ENCODE peak calls at places on chromosome 22, in seven cellular contexts. One of them, this sample, is unnamed.

GRCh38 chr22:35930933-35931332 is 97.7 kb downstream of the RBFOX2 start:
- DNase-seq in IMR-90: peak
- DNase-seq in ovary: no peak
- DNase-seq in left ventricle myocardium inferior: no peak
- DNase-seq in heart right ventricle: no peak
- DNase-seq in psoas muscle: no peak
- DNase-seq in coronary artery: no peak
- DNase-seq in this sample: no peak

GRCh38 chr22:36162127-36163034 is 1.8 kb upstream of the APOL3 start:
- DNase-seq in psoas muscle: no peak
- DNase-seq in coronary artery: no peak
- DNase-seq in ovary: no peak
- DNase-seq in IMR-90: no peak
- DNase-seq in heart right ventricle: no peak
- DNase-seq in left ventricle myocardium inferior: no peak
- DNase-seq in this sample: no peak

GRCh38 chr22:30325724-30326703 is 727 bp downstream of the TBC1D10A start:
- DNase-seq in IMR-90: no peak
- DNase-seq in left ventricle myocardium inferior: no peak
- DNase-seq in heart right ventricle: peak
- DNase-seq in ovary: peak
- DNase-seq in coronary artery: peak
- DNase-seq in psoas muscle: peak
- DNase-seq in this sample: peak

GRCh38 chr22:35377735-35378134 is 3.2 kb upstream of the HMOX1 start:
- DNase-seq in IMR-90: no peak
- DNase-seq in psoas muscle: no peak
- DNase-seq in left ventricle myocardium inferior: no peak
- DNase-seq in ovary: no peak
- DNase-seq in heart right ventricle: no peak
- DNase-seq in coronary artery: no peak
- DNase-seq in this sample: no peak

GRCh38 chr22:40678493-40679248 is 613 bp upstream of the MCHR1 start:
- DNase-seq in heart right ventricle: no peak
- DNase-seq in left ventricle myocardium inferior: no peak
- DNase-seq in ovary: no peak
- DNase-seq in coronary artery: no peak
- DNase-seq in IMR-90: no peak
- DNase-seq in psoas muscle: no peak
- DNase-seq in this sample: no peak

GRCh38 chr22:36737776-36738175 is 34.2 kb upstream of the CACNG2 start:
- DNase-seq in IMR-90: no peak
- DNase-seq in heart right ventricle: peak
- DNase-seq in psoas muscle: peak
- DNase-seq in left ventricle myocardium inferior: peak
- DNase-seq in coronary artery: peak
- DNase-seq in ovary: no peak
- DNase-seq in this sample: peak

GRCh38 chr22:40156001-40156516 is 21.7 kb upstream of the TNRC6B start:
- DNase-seq in IMR-90: peak
- DNase-seq in ovary: no peak
- DNase-seq in coronary artery: no peak
- DNase-seq in heart right ventricle: no peak
- DNase-seq in left ventricle myocardium inferior: no peak
- DNase-seq in psoas muscle: no peak
- DNase-seq in this sample: no peak

GRCh38 chr22:29073618-29074275 is 912 bp downstream of the KREMEN1 start:
- DNase-seq in IMR-90: no peak
- DNase-seq in coronary artery: no peak
- DNase-seq in left ventricle myocardium inferior: peak
- DNase-seq in psoas muscle: peak
- DNase-seq in ovary: peak
- DNase-seq in heart right ventricle: peak
- DNase-seq in this sample: no peak

GRCh38 chr22:19525116-19525660 is 978 bp upstream of the CLDN5 start:
- DNase-seq in heart right ventricle: peak
- DNase-seq in psoas muscle: no peak
- DNase-seq in IMR-90: no peak
- DNase-seq in coronary artery: no peak
- DNase-seq in ovary: no peak
- DNase-seq in left ventricle myocardium inferior: peak
- DNase-seq in this sample: no peak

GRCh38 chr22:37314315-37315046 is 32.2 kb downstream of the CYTH4 start:
- DNase-seq in ovary: no peak
- DNase-seq in coronary artery: no peak
- DNase-seq in IMR-90: no peak
- DNase-seq in psoas muscle: no peak
- DNase-seq in heart right ventricle: no peak
- DNase-seq in left ventricle myocardium inferior: no peak
- DNase-seq in this sample: no peak

GRCh38 chr22:44129614-44129976 is 51.1 kb upstream of the PARVG start:
- DNase-seq in coronary artery: no peak
- DNase-seq in IMR-90: peak
- DNase-seq in ovary: no peak
- DNase-seq in heart right ventricle: no peak
- DNase-seq in psoas muscle: no peak
- DNase-seq in left ventricle myocardium inferior: no peak
- DNase-seq in this sample: no peak

GRCh38 chr22:43404673-43405385 is 7.0 kb upstream of the MPPED1 start:
- DNase-seq in ovary: no peak
- DNase-seq in left ventricle myocardium inferior: no peak
- DNase-seq in coronary artery: no peak
- DNase-seq in heart right ventricle: no peak
- DNase-seq in IMR-90: no peak
- DNase-seq in psoas muscle: peak
- DNase-seq in this sample: no peak

GRCh38 chr22:44734801-44735517 is 17.4 kb upstream of the ARHGAP8 start:
- DNase-seq in coronary artery: no peak
- DNase-seq in psoas muscle: no peak
- DNase-seq in IMR-90: no peak
- DNase-seq in ovary: no peak
- DNase-seq in heart right ventricle: no peak
- DNase-seq in left ventricle myocardium inferior: no peak
- DNase-seq in this sample: no peak

GRCh38 chr22:40855960-40856512 is 403 bp downstream of the ST13 start:
- DNase-seq in psoas muscle: peak
- DNase-seq in left ventricle myocardium inferior: peak
- DNase-seq in IMR-90: peak
- DNase-seq in coronary artery: peak
- DNase-seq in ovary: no peak
- DNase-seq in heart right ventricle: no peak
- DNase-seq in this sample: peak

GRCh38 chr22:37985751-37986281 is 1.5 kb upstream of the SOX10 start:
- DNase-seq in psoas muscle: no peak
- DNase-seq in ovary: no peak
- DNase-seq in IMR-90: no peak
- DNase-seq in heart right ventricle: no peak
- DNase-seq in left ventricle myocardium inferior: no peak
- DNase-seq in coronary artery: no peak
- DNase-seq in this sample: peak

GRCh38 chr22:35205141-35205775 is 52.0 kb upstream of the HMGXB4 start:
- DNase-seq in psoas muscle: no peak
- DNase-seq in IMR-90: no peak
- DNase-seq in left ventricle myocardium inferior: no peak
- DNase-seq in coronary artery: no peak
- DNase-seq in ovary: no peak
- DNase-seq in heart right ventricle: no peak
- DNase-seq in this sample: no peak

DNA sequence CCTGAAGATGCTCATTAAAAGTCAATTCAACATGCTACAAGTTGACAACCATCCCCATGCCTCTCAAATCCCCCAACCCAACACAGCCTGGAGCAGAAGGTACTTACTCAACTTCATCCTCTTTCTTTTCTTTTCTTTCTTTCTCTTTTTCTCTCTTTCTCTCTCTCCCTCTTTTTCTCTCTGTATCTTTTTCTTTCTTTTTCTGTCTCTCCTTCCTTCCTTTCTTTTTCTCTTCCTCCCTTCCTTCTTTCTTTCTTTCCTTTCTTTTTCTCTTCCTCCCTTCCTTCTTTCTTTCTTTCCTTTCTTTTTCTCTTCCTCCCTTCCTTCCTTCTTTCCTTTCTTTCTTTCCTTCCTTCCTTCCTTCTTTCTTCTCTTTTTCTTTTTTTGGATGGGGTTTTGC is 135.7 kb upstream of the SEZ6L start:
- DNase-seq in heart right ventricle: no peak
- DNase-seq in IMR-90: no peak
- DNase-seq in ovary: no peak
- DNase-seq in left ventricle myocardium inferior: no peak
- DNase-seq in psoas muscle: no peak
- DNase-seq in coronary artery: peak
- DNase-seq in this sample: no peak
- TF ChIP-seq CTCF in heart right ventricle: no peak
- TF ChIP-seq CTCF in IMR-90: no peak
- TF ChIP-seq CTCF in ovary: no peak
- TF ChIP-seq CTCF in left ventricle myocardium inferior: no peak
- TF ChIP-seq CTCF in psoas muscle: no peak
- TF ChIP-seq CTCF in coronary artery: no peak
- TF ChIP-seq CTCF in this sample: no peak

DNA sequence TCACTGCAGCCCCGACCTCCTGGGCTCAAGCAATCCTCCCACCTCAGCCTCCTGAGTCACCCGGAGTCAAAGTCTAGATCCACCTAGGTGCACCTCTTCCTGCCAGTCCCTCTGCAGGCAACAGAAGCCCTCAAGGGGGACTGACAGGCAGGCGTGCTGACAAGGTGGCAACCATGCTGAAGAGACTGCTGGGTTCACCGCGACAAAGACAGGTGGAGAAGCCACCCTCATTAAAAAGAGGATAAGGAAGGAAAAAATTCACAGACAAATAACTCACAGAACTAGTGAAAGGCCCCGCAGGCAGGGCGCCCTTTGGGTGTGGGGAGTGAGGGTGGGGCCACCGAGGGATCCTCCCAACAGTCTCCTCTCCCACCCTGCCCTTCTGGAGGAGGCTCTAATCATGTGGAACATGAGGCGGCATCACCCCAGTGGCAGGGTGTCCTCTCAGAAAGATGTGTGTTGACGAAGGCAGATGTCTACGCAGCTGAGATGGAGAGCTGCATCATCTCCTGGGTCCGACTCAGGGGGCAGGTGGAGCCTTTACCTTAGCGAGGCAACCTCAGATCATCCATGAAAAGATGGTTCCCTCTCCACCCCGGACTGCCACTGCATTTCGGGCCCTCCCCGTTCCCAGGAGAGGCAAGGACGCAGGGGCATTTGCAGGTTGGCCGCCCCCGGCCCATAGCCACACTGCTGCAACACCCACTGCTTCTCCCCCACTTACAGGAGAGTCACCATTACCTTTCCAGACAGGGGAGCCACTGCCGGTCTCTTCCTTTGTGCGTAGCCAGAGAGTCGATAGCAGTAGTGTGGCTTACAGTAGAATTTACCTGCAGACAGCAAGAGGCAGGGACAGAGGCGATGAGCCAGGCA is 91.2 kb upstream of the BID start:
- DNase-seq in ovary: no peak
- DNase-seq in coronary artery: no peak
- DNase-seq in psoas muscle: no peak
- DNase-seq in left ventricle myocardium inferior: no peak
- DNase-seq in IMR-90: no peak
- DNase-seq in heart right ventricle: no peak
- DNase-seq in this sample: no peak
- H3K27ac ChIP-seq in ovary: no peak
- H3K27ac ChIP-seq in coronary artery: no peak
- H3K27ac ChIP-seq in psoas muscle: no peak
- H3K27ac ChIP-seq in left ventricle myocardium inferior: peak
- H3K27ac ChIP-seq in IMR-90: no peak
- H3K27ac ChIP-seq in heart right ventricle: peak
- H3K27ac ChIP-seq in this sample: peak

DNA sequence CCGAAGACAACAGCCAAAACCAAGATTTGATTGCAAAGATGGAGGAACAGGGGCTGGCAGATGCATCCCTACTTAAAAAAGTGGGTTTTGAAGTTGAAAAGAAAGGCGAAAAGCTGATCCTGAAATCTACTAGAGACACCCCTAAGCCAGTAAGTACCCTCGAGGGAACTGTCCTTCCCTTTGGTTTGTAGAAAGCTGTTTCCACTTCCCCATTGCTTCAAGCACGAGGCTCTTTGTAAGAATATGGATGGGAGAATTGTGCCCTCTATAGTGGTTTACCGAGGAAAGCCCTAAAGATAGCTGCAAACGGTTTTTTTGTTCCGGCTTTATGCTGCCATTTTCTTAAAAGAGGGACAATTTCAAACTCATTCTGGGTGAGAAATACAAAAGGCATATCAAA is 133.9 kb downstream of the WNT7B start:
- DNase-seq in coronary artery: no peak
- DNase-seq in IMR-90: no peak
- DNase-seq in heart right ventricle: no peak
- DNase-seq in ovary: no peak
- DNase-seq in psoas muscle: no peak
- DNase-seq in left ventricle myocardium inferior: no peak
- DNase-seq in this sample: no peak
- H3K4me3 ChIP-seq in coronary artery: no peak
- H3K4me3 ChIP-seq in IMR-90: no peak
- H3K4me3 ChIP-seq in heart right ventricle: no peak
- H3K4me3 ChIP-seq in ovary: no peak
- H3K4me3 ChIP-seq in psoas muscle: no peak
- H3K4me3 ChIP-seq in left ventricle myocardium inferior: no peak
- H3K4me3 ChIP-seq in this sample: no peak

DNA sequence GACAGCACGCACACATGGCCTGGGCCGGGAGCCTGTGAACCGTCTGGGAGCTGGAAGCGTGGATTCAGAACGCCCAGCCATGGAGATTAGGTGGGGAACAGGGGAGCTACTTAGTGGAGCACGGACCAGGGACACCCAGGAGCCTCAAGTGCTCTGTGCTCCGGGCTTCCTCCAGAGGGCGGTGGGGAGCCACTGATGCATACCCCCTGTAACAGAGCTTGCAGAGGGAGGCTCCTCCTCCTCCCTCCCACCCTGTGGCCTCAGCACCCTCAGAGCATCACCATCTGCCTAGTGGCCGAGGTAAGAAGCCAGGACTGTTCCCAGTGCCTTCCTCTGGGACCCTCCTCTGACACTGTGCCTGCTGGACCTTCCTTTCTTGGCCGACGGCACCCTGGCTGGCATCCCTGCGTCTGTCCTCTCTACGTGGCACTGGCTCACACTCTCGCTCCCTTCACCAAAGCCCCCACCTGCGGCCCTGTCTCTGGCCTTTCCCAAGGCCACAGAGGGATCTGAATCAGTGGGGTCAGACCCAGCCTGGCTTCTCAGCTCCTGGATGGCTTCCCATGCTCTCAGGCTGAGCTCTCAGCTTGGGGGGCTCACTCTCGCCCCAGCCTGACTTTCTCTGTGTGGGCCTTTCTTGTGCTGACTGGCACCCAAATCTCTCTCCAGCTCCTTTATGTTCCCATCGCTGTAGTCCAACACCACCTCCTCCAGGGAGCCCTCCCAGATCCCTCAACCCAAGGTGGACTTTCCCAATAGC is 780.9 kb downstream of the BRD1 start:
- DNase-seq in left ventricle myocardium inferior: no peak
- DNase-seq in heart right ventricle: peak
- DNase-seq in psoas muscle: no peak
- DNase-seq in IMR-90: no peak
- DNase-seq in coronary artery: no peak
- DNase-seq in ovary: no peak
- DNase-seq in this sample: peak
- TF ChIP-seq CTCF in left ventricle myocardium inferior: peak
- TF ChIP-seq CTCF in heart right ventricle: peak
- TF ChIP-seq CTCF in psoas muscle: no peak
- TF ChIP-seq CTCF in IMR-90: no peak
- TF ChIP-seq CTCF in coronary artery: no peak
- TF ChIP-seq CTCF in ovary: no peak
- TF ChIP-seq CTCF in this sample: peak

This sample was measured in dorsolateral prefrontal cortex.